ENCODE peak calls at places on chromosomes 12 and 14, in eight cellular contexts. One of them, this sample, is unnamed.

GRCh38 chr14:99902925-99903324 is 109.7 kb downstream of the EML1 start:
- DNase-seq in fibroblast of mammary gland: no peak
- DNase-seq in psoas muscle: no peak
- DNase-seq in activated CD8-positive, alpha-beta memory T cell treated with anti-CD3 and anti-CD28 coated beads, Interleukin-2, amount 50 U/mL, for 48 hours: no peak
- DNase-seq in NCI-H2081: no peak
- DNase-seq in nucleus accumbens: no peak
- DNase-seq in EH: no peak
- DNase-seq in right lobe of liver: no peak
- DNase-seq in this sample: no peak

GRCh38 chr12:56128669-56129209 is 672 bp downstream of the ESYT1 start:
- DNase-seq in fibroblast of mammary gland: no peak
- DNase-seq in psoas muscle: peak; percentile 69
- DNase-seq in activated CD8-positive, alpha-beta memory T cell treated with anti-CD3 and anti-CD28 coated beads, Interleukin-2, amount 50 U/mL, for 48 hours: no peak
- DNase-seq in NCI-H2081: no peak
- DNase-seq in nucleus accumbens: no peak
- DNase-seq in EH: peak; percentile 32
- DNase-seq in right lobe of liver: peak; percentile 57
- DNase-seq in this sample: peak; percentile 66

GRCh38 chr12:56086096-56086495 is 6.1 kb downstream of the ERBB3 start:
- DNase-seq in fibroblast of mammary gland: no peak
- DNase-seq in psoas muscle: no peak
- DNase-seq in activated CD8-positive, alpha-beta memory T cell treated with anti-CD3 and anti-CD28 coated beads, Interleukin-2, amount 50 U/mL, for 48 hours: no peak
- DNase-seq in NCI-H2081: no peak
- DNase-seq in nucleus accumbens: no peak
- DNase-seq in EH: no peak
- DNase-seq in right lobe of liver: no peak
- DNase-seq in this sample: no peak

GRCh38 chr14:75614179-75614578 is 35.8 kb downstream of the FLVCR2 start:
- DNase-seq in fibroblast of mammary gland: no peak
- DNase-seq in psoas muscle: no peak
- DNase-seq in activated CD8-positive, alpha-beta memory T cell treated with anti-CD3 and anti-CD28 coated beads, Interleukin-2, amount 50 U/mL, for 48 hours: no peak
- DNase-seq in NCI-H2081: no peak
- DNase-seq in nucleus accumbens: no peak
- DNase-seq in EH: no peak
- DNase-seq in right lobe of liver: no peak
- DNase-seq in this sample: no peak

GRCh38 chr12:39451977-39452376 is 9.1 kb upstream of the KIF21A start:
- DNase-seq in fibroblast of mammary gland: no peak
- DNase-seq in psoas muscle: no peak
- DNase-seq in activated CD8-positive, alpha-beta memory T cell treated with anti-CD3 and anti-CD28 coated beads, Interleukin-2, amount 50 U/mL, for 48 hours: no peak
- DNase-seq in NCI-H2081: no peak
- DNase-seq in nucleus accumbens: no peak
- DNase-seq in EH: no peak
- DNase-seq in right lobe of liver: no peak
- DNase-seq in this sample: no peak

GRCh38 chr12:87518508-87518907 is 510.7 kb downstream of the C12orf50 start:
- DNase-seq in fibroblast of mammary gland: peak; percentile 24
- DNase-seq in psoas muscle: no peak
- DNase-seq in activated CD8-positive, alpha-beta memory T cell treated with anti-CD3 and anti-CD28 coated beads, Interleukin-2, amount 50 U/mL, for 48 hours: no peak
- DNase-seq in NCI-H2081: no peak
- DNase-seq in nucleus accumbens: no peak
- DNase-seq in EH: no peak
- DNase-seq in right lobe of liver: no peak
- DNase-seq in this sample: no peak

GRCh38 chr14:59435987-59436386 is 29.2 kb downstream of the GPR135 start:
- DNase-seq in fibroblast of mammary gland: no peak
- DNase-seq in psoas muscle: no peak
- DNase-seq in activated CD8-positive, alpha-beta memory T cell treated with anti-CD3 and anti-CD28 coated beads, Interleukin-2, amount 50 U/mL, for 48 hours: no peak
- DNase-seq in NCI-H2081: no peak
- DNase-seq in nucleus accumbens: no peak
- DNase-seq in EH: no peak
- DNase-seq in right lobe of liver: no peak
- DNase-seq in this sample: no peak

GRCh38 chr12:27424631-27425230 is 21.8 kb upstream of the SMCO2 start:
- DNase-seq in fibroblast of mammary gland: peak; percentile 78
- DNase-seq in psoas muscle: no peak
- DNase-seq in activated CD8-positive, alpha-beta memory T cell treated with anti-CD3 and anti-CD28 coated beads, Interleukin-2, amount 50 U/mL, for 48 hours: no peak
- DNase-seq in NCI-H2081: peak; percentile 21
- DNase-seq in nucleus accumbens: peak; percentile 2
- DNase-seq in EH: peak; percentile 70
- DNase-seq in right lobe of liver: no peak
- DNase-seq in this sample: no peak

GRCh38 chr12:2959508-2960431 is 573 bp downstream of the TEAD4 start:
- DNase-seq in fibroblast of mammary gland: peak; percentile 67
- DNase-seq in psoas muscle: peak; percentile 80
- DNase-seq in activated CD8-positive, alpha-beta memory T cell treated with anti-CD3 and anti-CD28 coated beads, Interleukin-2, amount 50 U/mL, for 48 hours: peak; percentile 67
- DNase-seq in NCI-H2081: peak; percentile 37
- DNase-seq in nucleus accumbens: no peak
- DNase-seq in EH: peak; percentile 81
- DNase-seq in right lobe of liver: no peak
- DNase-seq in this sample: peak; percentile 43

GRCh38 chr12:82517027-82517426 is 158.7 kb downstream of the METTL25 start:
- DNase-seq in fibroblast of mammary gland: peak; percentile 12
- DNase-seq in psoas muscle: no peak
- DNase-seq in activated CD8-positive, alpha-beta memory T cell treated with anti-CD3 and anti-CD28 coated beads, Interleukin-2, amount 50 U/mL, for 48 hours: no peak
- DNase-seq in NCI-H2081: no peak
- DNase-seq in nucleus accumbens: no peak
- DNase-seq in EH: peak; percentile 11
- DNase-seq in right lobe of liver: no peak
- DNase-seq in this sample: no peak

GRCh38 chr12:20377750-20378149 is 9.4 kb downstream of the PDE3A start:
- DNase-seq in fibroblast of mammary gland: no peak
- DNase-seq in psoas muscle: no peak
- DNase-seq in activated CD8-positive, alpha-beta memory T cell treated with anti-CD3 and anti-CD28 coated beads, Interleukin-2, amount 50 U/mL, for 48 hours: no peak
- DNase-seq in NCI-H2081: no peak
- DNase-seq in nucleus accumbens: no peak
- DNase-seq in EH: no peak
- DNase-seq in right lobe of liver: no peak
- DNase-seq in this sample: no peak

GRCh38 chr14:51441001-51441400 is 201.0 kb downstream of the TMX1 start:
- DNase-seq in fibroblast of mammary gland: no peak
- DNase-seq in psoas muscle: no peak
- DNase-seq in activated CD8-positive, alpha-beta memory T cell treated with anti-CD3 and anti-CD28 coated beads, Interleukin-2, amount 50 U/mL, for 48 hours: no peak
- DNase-seq in NCI-H2081: no peak
- DNase-seq in nucleus accumbens: no peak
- DNase-seq in EH: peak; percentile 55
- DNase-seq in right lobe of liver: no peak
- DNase-seq in this sample: no peak

GRCh38 chr12:14185441-14186192 is 179.9 kb upstream of the ATF7IP start:
- DNase-seq in fibroblast of mammary gland: peak; percentile 44
- DNase-seq in psoas muscle: no peak
- DNase-seq in activated CD8-positive, alpha-beta memory T cell treated with anti-CD3 and anti-CD28 coated beads, Interleukin-2, amount 50 U/mL, for 48 hours: no peak
- DNase-seq in NCI-H2081: peak; percentile 72
- DNase-seq in nucleus accumbens: no peak
- DNase-seq in EH: peak; percentile 41
- DNase-seq in right lobe of liver: no peak
- DNase-seq in this sample: no peak

GRCh38 chr12:113779774-113780173 is 186.4 kb downstream of the RBM19 start:
- DNase-seq in fibroblast of mammary gland: no peak
- DNase-seq in psoas muscle: no peak
- DNase-seq in activated CD8-positive, alpha-beta memory T cell treated with anti-CD3 and anti-CD28 coated beads, Interleukin-2, amount 50 U/mL, for 48 hours: no peak
- DNase-seq in NCI-H2081: no peak
- DNase-seq in nucleus accumbens: no peak
- DNase-seq in EH: no peak
- DNase-seq in right lobe of liver: no peak
- DNase-seq in this sample: no peak

GRCh38 chr14:93014038-93015023 is 91.4 kb downstream of the CHGA start:
- DNase-seq in fibroblast of mammary gland: no peak
- DNase-seq in psoas muscle: no peak
- DNase-seq in activated CD8-positive, alpha-beta memory T cell treated with anti-CD3 and anti-CD28 coated beads, Interleukin-2, amount 50 U/mL, for 48 hours: no peak
- DNase-seq in NCI-H2081: no peak
- DNase-seq in nucleus accumbens: no peak
- DNase-seq in EH: no peak
- DNase-seq in right lobe of liver: no peak
- DNase-seq in this sample: no peak

GRCh38 chr14:53273671-53274072 is 120.5 kb upstream of the DDHD1 start:
- DNase-seq in fibroblast of mammary gland: peak; percentile 69
- DNase-seq in psoas muscle: no peak
- DNase-seq in activated CD8-positive, alpha-beta memory T cell treated with anti-CD3 and anti-CD28 coated beads, Interleukin-2, amount 50 U/mL, for 48 hours: no peak
- DNase-seq in NCI-H2081: no peak
- DNase-seq in nucleus accumbens: no peak
- DNase-seq in EH: no peak
- DNase-seq in right lobe of liver: no peak
- DNase-seq in this sample: no peak

GRCh38 chr12:3084742-3085141 is 7.6 kb downstream of the TSPAN9 start:
- DNase-seq in fibroblast of mammary gland: no peak
- DNase-seq in psoas muscle: no peak
- DNase-seq in activated CD8-positive, alpha-beta memory T cell treated with anti-CD3 and anti-CD28 coated beads, Interleukin-2, amount 50 U/mL, for 48 hours: no peak
- DNase-seq in NCI-H2081: no peak
- DNase-seq in nucleus accumbens: no peak
- DNase-seq in EH: no peak
- DNase-seq in right lobe of liver: no peak
- DNase-seq in this sample: no peak

GRCh38 chr12:58540480-58541299 is 379.6 kb downstream of the LRIG3 start:
- DNase-seq in fibroblast of mammary gland: peak; percentile 89
- DNase-seq in psoas muscle: peak; percentile 64
- DNase-seq in activated CD8-positive, alpha-beta memory T cell treated with anti-CD3 and anti-CD28 coated beads, Interleukin-2, amount 50 U/mL, for 48 hours: peak; percentile 56
- DNase-seq in NCI-H2081: peak; percentile 89
- DNase-seq in nucleus accumbens: peak; percentile 53
- DNase-seq in EH: peak; percentile 90
- DNase-seq in right lobe of liver: peak; percentile 62
- DNase-seq in this sample: peak; percentile 65

GRCh38 chr14:64995291-64995690 is 8.6 kb downstream of the FNTB start:
- DNase-seq in fibroblast of mammary gland: no peak
- DNase-seq in psoas muscle: no peak
- DNase-seq in activated CD8-positive, alpha-beta memory T cell treated with anti-CD3 and anti-CD28 coated beads, Interleukin-2, amount 50 U/mL, for 48 hours: no peak
- DNase-seq in NCI-H2081: no peak
- DNase-seq in nucleus accumbens: no peak
- DNase-seq in EH: no peak
- DNase-seq in right lobe of liver: no peak
- DNase-seq in this sample: no peak

GRCh38 chr12:120833849-120834248 is 70.3 kb downstream of the SPPL3 start:
- DNase-seq in fibroblast of mammary gland: peak; percentile 70
- DNase-seq in psoas muscle: no peak
- DNase-seq in activated CD8-positive, alpha-beta memory T cell treated with anti-CD3 and anti-CD28 coated beads, Interleukin-2, amount 50 U/mL, for 48 hours: no peak
- DNase-seq in NCI-H2081: no peak
- DNase-seq in nucleus accumbens: no peak
- DNase-seq in EH: no peak
- DNase-seq in right lobe of liver: no peak
- DNase-seq in this sample: no peak

GRCh38 chr14:31128601-31129526 is 78.7 kb downstream of the HECTD1 start:
- DNase-seq in fibroblast of mammary gland: no peak
- DNase-seq in psoas muscle: no peak
- DNase-seq in activated CD8-positive, alpha-beta memory T cell treated with anti-CD3 and anti-CD28 coated beads, Interleukin-2, amount 50 U/mL, for 48 hours: no peak
- DNase-seq in NCI-H2081: no peak
- DNase-seq in nucleus accumbens: no peak
- DNase-seq in EH: no peak
- DNase-seq in right lobe of liver: no peak
- DNase-seq in this sample: no peak

This sample was measured in mucosa of descending colon.